ENCODE peak calls at places on chromosomes 1 and 21, in ten cellular contexts. R, Q, H, E, T, A, X, P, I and L are unnamed samples.

GRCh38 chr1:54885863-54886723 is 902 bp downstream of the DHCR24 start:
- DNase-seq in R (peak; percentile 32), Q (peak; percentile 31), H (no peak), E (no peak), T (peak; percentile 67), A (peak; percentile 66), X (peak; percentile 63), P (no peak), I (peak; percentile 71), L (peak; percentile 37)

GRCh38 chr1:225772323-225772768 is 5.3 kb upstream of the SRP9 start:
- DNase-seq in R (peak; percentile 86), Q (peak; percentile 58), H (peak; percentile 57), E (no peak), T (peak; percentile 86), A (peak; percentile 93), X (peak; percentile 98), P (peak; percentile 94), I (peak; percentile 96), L (peak; percentile 59)

GRCh38 chr1:221039616-221040015 is 160.4 kb downstream of the HLX start:
- DNase-seq in R (no peak), Q (no peak), H (no peak), E (no peak), T (no peak), A (no peak), X (no peak), P (peak; percentile 5), I (no peak), L (no peak)

GRCh38 chr1:97006044-97006676 is 284.6 kb downstream of the PTBP2 start:
- DNase-seq in R (no peak), Q (no peak), H (peak; percentile 24), E (no peak), T (no peak), A (no peak), X (peak; percentile 79), P (peak; percentile 94), I (peak; percentile 3), L (peak; percentile 69)

GRCh38 chr1:113434081-113434873 is 44.0 kb downstream of the MAGI3 start:
- DNase-seq in R (no peak), Q (no peak), H (no peak), E (no peak), T (no peak), A (peak; percentile 34), X (no peak), P (no peak), I (peak; percentile 46), L (no peak)

GRCh38 chr1:234040446-234041317 is 136.2 kb downstream of the SLC35F3 start:
- DNase-seq in R (no peak), Q (no peak), H (no peak), E (no peak), T (no peak), A (no peak), X (no peak), P (no peak), I (no peak), L (no peak)

GRCh38 chr1:245046764-245047163 is 108.0 kb upstream of the KIF26B start:
- DNase-seq in R (peak; percentile 32), Q (no peak), H (no peak), E (no peak), T (no peak), A (no peak), X (no peak), P (no peak), I (peak; percentile 67), L (no peak)

GRCh38 chr1:187938092-187938491 is 1109.3 kb downstream of the PLA2G4A start:
- DNase-seq in R (no peak), Q (no peak), H (peak; percentile 8), E (no peak), T (no peak), A (no peak), X (no peak), P (no peak), I (no peak), L (no peak)

GRCh38 chr1:23759277-23759676 is 16.0 kb downstream of the ELOA start:
- DNase-seq in R (no peak), Q (no peak), H (no peak), E (no peak), T (no peak), A (no peak), X (no peak), P (peak; percentile 63), I (no peak), L (no peak)

GRCh38 chr1:171457412-171457811 is 27.9 kb upstream of the PRRC2C start:
- DNase-seq in R (no peak), Q (no peak), H (no peak), E (no peak), T (no peak), A (no peak), X (no peak), P (peak; percentile 44), I (no peak), L (no peak)

GRCh38 chr1:231091853-231092301 is 51.8 kb upstream of the FAM89A start:
- DNase-seq in R (peak; percentile 62), Q (peak; percentile 28), H (peak; percentile 36), E (peak; percentile 56), T (peak; percentile 57), A (peak; percentile 46), X (peak; percentile 36), P (peak; percentile 38), I (peak; percentile 50), L (no peak)

GRCh38 chr1:75727571-75727970 is 3.1 kb downstream of the ACADM start:
- DNase-seq in R (no peak), Q (no peak), H (no peak), E (no peak), T (no peak), A (no peak), X (no peak), P (no peak), I (no peak), L (no peak)

GRCh38 chr1:68384321-68384813 is 65.4 kb downstream of the RPE65 start:
- DNase-seq in R (no peak), Q (no peak), H (no peak), E (no peak), T (no peak), A (no peak), X (peak; percentile 67), P (peak; percentile 99), I (peak; percentile 54), L (peak; percentile 92)

GRCh38 chr1:244347942-244348341 is 103.8 kb downstream of the ADSS2 start:
- DNase-seq in R (no peak), Q (no peak), H (no peak), E (no peak), T (no peak), A (no peak), X (no peak), P (peak; percentile 22), I (no peak), L (peak; percentile 65)

GRCh38 chr21:29145354-29145782 is 14.9 kb downstream of the MAP3K7CL start:
- DNase-seq in R (no peak), Q (no peak), H (no peak), E (no peak), T (no peak), A (no peak), X (peak; percentile 9), P (peak; percentile 93), I (no peak), L (no peak)

DNA sequence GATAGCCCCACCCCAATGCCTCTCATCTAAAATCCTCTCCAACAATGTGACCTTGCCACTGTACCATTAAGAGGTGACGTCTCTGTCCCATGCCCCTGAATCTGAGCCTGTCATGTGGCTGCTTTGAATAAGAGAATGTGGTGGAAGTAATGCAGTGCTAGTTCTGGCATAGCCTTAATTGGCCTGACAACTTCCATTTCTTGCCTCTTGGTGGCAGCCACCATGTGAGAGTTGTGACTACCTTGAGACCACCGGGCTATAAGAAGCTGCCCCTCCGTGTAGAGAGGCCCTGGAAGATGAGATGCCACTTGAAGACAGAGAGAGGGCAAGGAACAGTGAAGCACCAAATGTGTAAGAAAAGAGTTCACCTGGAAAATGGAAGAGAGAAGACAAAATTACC is 95.4 kb downstream of the POFUT2 start:
- DNase-seq in R (no peak), Q (no peak), H (no peak), E (no peak), T (no peak), A (no peak), X (no peak), P (no peak), I (no peak), L (no peak)
- TF ChIP-seq CTCF in R (no peak), Q (peak; percentile 1), H (no peak), E (no peak), T (no peak), A (no peak), X (no peak), P (peak; percentile 25), I (no peak), L (peak; percentile 12)

DNA sequence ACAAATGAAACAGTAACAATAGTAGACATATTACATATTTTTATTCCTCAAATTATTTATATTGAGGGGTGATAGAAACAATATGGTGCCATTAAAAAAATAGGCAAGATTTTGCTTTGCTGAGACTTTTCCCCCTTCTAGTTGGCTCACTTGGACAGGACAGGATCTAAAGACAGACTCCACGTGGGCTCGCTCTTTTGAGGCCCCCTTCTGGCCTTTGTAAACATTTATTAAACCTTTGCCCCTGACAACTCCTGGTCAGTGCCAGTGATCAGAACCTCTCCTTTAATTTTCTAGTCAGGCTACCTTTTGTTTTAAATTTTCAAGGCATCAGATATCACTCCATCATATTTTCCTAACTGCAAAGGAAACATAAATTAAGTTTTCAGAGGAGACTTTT is 49.7 kb upstream of the IFI44L start:
- DNase-seq in R (no peak), Q (no peak), H (no peak), E (no peak), T (no peak), A (no peak), X (no peak), P (no peak), I (no peak), L (no peak)
- TF ChIP-seq CTCF in R (no peak), Q (no peak), H (no peak), E (no peak), T (no peak), A (no peak), X (no peak), P (peak; percentile 12), I (no peak), L (peak; percentile 3)

GRCh38 chr1:203217139-203217621 is 12.3 kb downstream of the CHIT1 start:
- DNase-seq in R (no peak), Q (no peak), H (peak; percentile 31), E (no peak), T (no peak), A (no peak), X (peak; percentile 64), P (no peak), I (peak; percentile 22), L (no peak)
- TF ChIP-seq CTCF in R (no peak), Q (no peak), H (peak; percentile 38), E (no peak), T (no peak), A (no peak), X (no peak), P (peak; percentile 33), I (no peak), L (peak; percentile 35)

DNA sequence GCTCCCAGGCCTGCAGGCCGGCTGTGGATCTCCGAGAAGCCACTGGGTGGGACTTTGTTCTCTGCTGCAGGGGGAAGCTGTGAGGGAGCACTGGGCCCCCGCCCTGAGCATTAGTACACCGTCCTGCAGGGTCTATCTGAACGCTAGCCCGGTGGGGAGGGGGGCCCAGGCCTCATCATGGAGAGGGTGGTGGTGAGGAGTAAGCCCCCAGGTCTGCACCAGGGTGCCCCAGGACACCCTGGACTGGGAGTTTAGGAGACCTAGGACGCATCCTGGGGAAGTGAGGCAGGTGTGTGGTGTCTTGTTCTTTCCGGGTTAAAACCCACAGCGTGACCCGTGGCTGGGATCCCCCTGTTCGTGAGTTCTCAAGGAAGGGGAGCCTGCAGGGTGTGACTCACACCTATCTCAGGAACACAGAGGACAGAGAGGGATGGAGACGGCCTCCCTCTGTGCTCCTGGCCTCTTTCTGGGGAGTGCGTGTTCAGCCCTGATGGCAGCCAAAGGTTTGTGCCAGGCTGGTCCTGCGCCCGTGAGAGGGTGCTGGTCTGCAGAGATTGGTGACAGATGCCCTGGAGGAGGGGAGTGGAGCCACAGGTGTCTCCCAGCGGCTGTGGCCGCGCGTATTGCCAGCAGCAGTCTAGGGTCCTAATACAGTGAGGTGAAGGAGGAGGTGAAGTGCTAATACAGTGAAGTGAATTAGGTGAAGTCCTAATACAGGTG is 44.9 kb downstream of the AGPAT3 start:
- DNase-seq in R (no peak), Q (no peak), H (no peak), E (no peak), T (no peak), A (no peak), X (no peak), P (no peak), I (no peak), L (no peak)
- TF ChIP-seq CTCF in R (no peak), Q (no peak), H (no peak), E (no peak), T (no peak), A (no peak), X (no peak), P (no peak), I (no peak), L (no peak)